ENCODE peak calls at places on chromosome 5, in four cellular contexts. V is adrenal gland, Z is body of pancreas, L is lower lobe of right lung. P is an unnamed sample. For H3K27me3, the result is how much of the 10 kb centered on the place peaks cover.

GRCh38 chr5:10133830-10134229 is 115.9 kb downstream of the ATPSCKMT start:
- DNase-seq in V (no peak), Z (no peak), L (no peak), P (no peak)

GRCh38 chr5:72511371-72512178 is 4.4 kb upstream of the ZNF366 start:
- DNase-seq in V (no peak), Z (no peak), L (no peak), P (no peak)

GRCh38 chr5:91401175-91401574 is 18.1 kb upstream of the ARRDC3 start:
- DNase-seq in V (no peak), Z (no peak), L (no peak), P (no peak)

GRCh38 chr5:133373121-133373870 is 239.0 kb downstream of the FSTL4 start:
- DNase-seq in V (no peak), Z (no peak), L (no peak), P (no peak)

GRCh38 chr5:103523319-103523718 is 39.3 kb downstream of the NUDT12 start:
- DNase-seq in V (no peak), Z (no peak), L (no peak), P (peak)

GRCh38 chr5:115472601-115473000 is 72.0 kb downstream of the FEM1C start:
- DNase-seq in V (no peak), Z (no peak), L (no peak), P (no peak)

GRCh38 chr5:155624597-155625241 is 611.2 kb downstream of the KIF4B start:
- DNase-seq in V (no peak), Z (no peak), L (no peak), P (no peak)

GRCh38 chr5:91168859-91169258 is 214.3 kb downstream of the ARRDC3 start:
- DNase-seq in V (no peak), Z (no peak), L (no peak), P (no peak)

GRCh38 chr5:81856948-81857928 is 106.3 kb upstream of the SSBP2 start:
- DNase-seq in V (peak), Z (peak), L (peak), P (no peak)

GRCh38 chr5:124658867-124659557 is 87.4 kb downstream of the ZNF608 start:
- DNase-seq in V (no peak), Z (no peak), L (no peak), P (no peak)

GRCh38 chr5:157511656-157512644 is 51.9 kb downstream of the NIPAL4 start:
- DNase-seq in V (peak), Z (peak), L (peak), P (no peak)

GRCh38 chr5:15304066-15304731 is 195.8 kb upstream of the FBXL7 start:
- DNase-seq in V (no peak), Z (no peak), L (no peak), P (no peak)

GRCh38 chr5:6730407-6730806 is 17.2 kb downstream of the TENT4A start:
- DNase-seq in V (peak), Z (no peak), L (no peak), P (no peak)

GRCh38 chr5:173201636-173202265 is 33.3 kb downstream of the NKX2-5 start:
- DNase-seq in V (peak), Z (no peak), L (no peak), P (no peak)

GRCh38 chr5:106966686-106967315 is 703.9 kb downstream of the EFNA5 start:
- DNase-seq in V (no peak), Z (no peak), L (no peak), P (no peak)

GRCh38 chr5:116137544-116138378 is 52.9 kb downstream of the COMMD10 start:
- DNase-seq in V (no peak), Z (no peak), L (no peak), P (no peak)

GRCh38 chr5:137462816-137463520 is 36.2 kb downstream of the SPOCK1 start:
- DNase-seq in V (no peak), Z (no peak), L (no peak), P (no peak)

GRCh38 chr5:149400304-149400703 is 21.2 kb upstream of the IL17B start:
- DNase-seq in V (no peak), Z (no peak), L (no peak), P (peak)

GRCh38 chr5:124411089-124411488 is 335.4 kb downstream of the ZNF608 start:
- DNase-seq in V (no peak), Z (no peak), L (no peak), P (no peak)

GRCh38 chr5:134451618-134452505 is 40.2 kb upstream of the CDKN2AIPNL start:
- DNase-seq in V (peak), Z (peak), L (no peak), P (no peak)

GRCh38 chr5:109454726-109455505 is 45.1 kb upstream of the PJA2 start:
- DNase-seq in V (no peak), Z (no peak), L (no peak), P (no peak)

GRCh38 chr5:76642390-76643040 is 19.3 kb upstream of the F2RL2 start:
- DNase-seq in V (no peak), Z (no peak), L (no peak), P (no peak)

GRCh38 chr5:178547052-178547666 is 43.0 kb downstream of the COL23A1 start:
- DNase-seq in V (no peak), Z (no peak), L (no peak), P (no peak)

GRCh38 chr5:137735531-137736284 is at the start of gene KLHL3:
- DNase-seq in V (peak), Z (peak), L (peak), P (peak)

GRCh38 chr5:87122171-87122977 is 145.3 kb upstream of the RASA1 start:
- DNase-seq in V (no peak), Z (no peak), L (no peak), P (no peak)

GRCh38 chr5:9058666-9059065 is 487.2 kb downstream of the SEMA5A start:
- DNase-seq in V (no peak), Z (no peak), L (no peak), P (no peak)

GRCh38 chr5:9624196-9624947 is 5.8 kb downstream of the TAS2R1 start:
- DNase-seq in V (no peak), Z (no peak), L (no peak), P (peak)

GRCh38 chr5:122774861-122775712 is at the start of gene SNX2:
- DNase-seq in V (peak), Z (peak), L (peak), P (peak)

GRCh38 chr5:124902097-124902821 is 155.8 kb upstream of the ZNF608 start:
- DNase-seq in V (no peak), Z (peak), L (no peak), P (no peak)

GRCh38 chr5:171984748-171985419 is 21.6 kb downstream of the FBXW11 start:
- DNase-seq in V (no peak), Z (no peak), L (no peak), P (no peak)

GRCh38 chr5:77644443-77645157 is 6.1 kb upstream of the OTP start:
- DNase-seq in V (no peak), Z (no peak), L (no peak), P (no peak)

GRCh38 chr5:175290379-175290778 is 153.6 kb downstream of the DRD1 start:
- DNase-seq in V (no peak), Z (no peak), L (no peak), P (no peak)

GRCh38 chr5:141783599-141784296 is 94.5 kb downstream of the PCDH1 start:
- DNase-seq in V (no peak), Z (no peak), L (no peak), P (peak)

GRCh38 chr5:54519083-54519541 is 1.6 kb downstream of the SNX18 start:
- DNase-seq in V (no peak), Z (no peak), L (peak), P (no peak)

GRCh38 chr5:83090169-83090568 is 12.8 kb downstream of the XRCC4 start:
- DNase-seq in V (no peak), Z (no peak), L (no peak), P (no peak)

GRCh38 chr5:78496373-78496772 is 136.0 kb downstream of the SCAMP1 start:
- DNase-seq in V (no peak), Z (no peak), L (no peak), P (no peak)

GRCh38 chr5:149794338-149795023 is 64.4 kb downstream of the PPARGC1B start:
- DNase-seq in V (no peak), Z (no peak), L (no peak), P (no peak)

GRCh38 chr5:157187046-157187754 is 6.6 kb downstream of the ITK start:
- DNase-seq in V (no peak), Z (no peak), L (no peak), P (no peak)

DNA sequence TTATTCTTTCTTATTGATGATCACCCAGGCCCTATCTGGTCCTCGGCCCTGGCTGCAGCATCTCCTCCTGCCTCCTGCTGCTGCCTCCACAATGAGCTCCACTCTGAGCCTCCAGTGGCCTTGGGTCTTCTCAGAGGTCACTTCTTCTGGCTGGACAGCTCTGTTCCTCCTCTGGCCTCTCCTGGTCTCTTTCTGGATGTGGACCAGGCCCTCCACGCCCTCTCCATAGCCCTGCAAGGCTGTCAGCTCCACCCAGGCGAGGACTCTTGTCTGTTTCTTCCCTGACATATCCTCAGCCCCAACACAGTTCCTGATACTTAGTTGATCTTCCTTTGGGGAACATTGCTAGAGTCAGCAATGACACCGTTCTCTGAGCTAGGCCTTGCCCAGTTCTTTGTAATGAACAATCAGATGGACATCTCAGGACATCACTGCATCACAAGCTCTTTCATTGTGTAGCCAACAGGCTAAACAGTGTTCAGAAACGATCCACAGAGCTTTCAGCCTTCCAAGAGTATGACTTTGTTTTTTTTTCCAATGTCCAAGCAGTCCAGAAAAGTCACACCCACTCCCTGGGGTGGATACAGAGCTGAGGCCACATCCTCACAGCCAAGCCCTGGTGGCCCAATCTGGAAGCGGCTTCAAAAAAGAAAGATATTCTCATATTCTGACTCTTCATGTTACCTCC is 62.5 kb upstream of the DNAH5 start:
- DNase-seq in V (no peak), Z (no peak), L (no peak), P (no peak)
- TF ChIP-seq CTCF in V (no peak), Z (no peak), L (no peak), P (no peak)

DNA sequence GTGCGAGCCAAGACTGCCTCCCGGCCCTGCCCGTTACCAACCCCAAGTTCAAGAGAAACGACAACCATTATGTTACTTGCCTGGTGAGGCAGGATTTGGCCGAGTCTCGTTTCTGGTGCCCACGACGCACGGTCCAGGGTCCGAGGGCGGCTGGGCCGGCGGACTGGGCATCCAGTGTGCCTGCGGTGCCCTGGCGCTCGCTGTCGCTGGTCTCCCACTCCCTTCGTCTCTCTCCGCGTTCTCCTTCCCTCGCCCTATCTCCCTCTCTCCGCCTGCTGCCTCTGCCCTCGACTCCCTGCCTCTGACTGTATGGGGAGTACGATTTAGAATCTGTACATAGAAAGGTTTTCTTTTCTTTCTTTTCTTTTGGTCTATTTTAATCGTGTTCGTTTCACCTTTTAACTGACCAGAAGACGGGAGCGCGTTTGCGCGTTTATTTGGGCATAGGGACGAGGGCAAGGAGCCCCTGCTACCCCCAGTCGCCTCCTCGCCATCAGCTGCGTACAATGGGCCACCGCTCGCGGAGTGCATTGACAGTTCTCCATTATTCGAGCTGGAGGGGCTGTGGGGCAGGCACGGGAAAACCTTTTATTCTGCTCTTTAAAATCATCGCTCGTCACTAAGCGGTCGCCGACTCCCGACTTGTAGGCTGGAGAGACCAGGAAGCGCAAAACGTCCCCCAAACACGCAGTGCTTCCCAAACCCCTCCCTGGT is 475 bp downstream of the NR2F1-AS1 start:
- DNase-seq in V (no peak), Z (no peak), L (peak), P (no peak)
- H3K27me3 ChIP-seq in V (under half), Z (under half), L (half or more), P (under half)

DNA sequence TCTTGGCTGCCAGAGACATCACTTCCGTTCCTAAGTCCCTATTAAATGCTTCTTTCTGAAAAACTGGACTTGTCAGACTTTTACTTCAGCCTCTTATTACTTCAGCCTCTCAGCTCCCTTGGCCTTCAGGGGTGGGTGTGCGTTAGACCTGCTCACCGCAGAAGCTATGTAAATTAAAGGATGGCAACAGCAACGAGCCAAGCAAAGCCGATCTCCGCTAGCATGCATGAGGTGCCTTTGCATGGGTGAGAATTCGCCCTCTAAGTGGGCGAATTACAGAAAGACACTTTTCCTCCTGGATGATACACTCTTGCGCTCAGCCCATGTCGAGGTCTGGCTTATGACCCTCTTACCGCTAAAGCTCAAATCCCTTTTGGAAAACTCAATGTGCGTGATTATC is 10.9 kb upstream of the IL3 start:
- DNase-seq in V (no peak), Z (no peak), L (no peak), P (no peak)
- TF ChIP-seq CTCF in V (no peak), Z (no peak), L (no peak), P (no peak)

DNA sequence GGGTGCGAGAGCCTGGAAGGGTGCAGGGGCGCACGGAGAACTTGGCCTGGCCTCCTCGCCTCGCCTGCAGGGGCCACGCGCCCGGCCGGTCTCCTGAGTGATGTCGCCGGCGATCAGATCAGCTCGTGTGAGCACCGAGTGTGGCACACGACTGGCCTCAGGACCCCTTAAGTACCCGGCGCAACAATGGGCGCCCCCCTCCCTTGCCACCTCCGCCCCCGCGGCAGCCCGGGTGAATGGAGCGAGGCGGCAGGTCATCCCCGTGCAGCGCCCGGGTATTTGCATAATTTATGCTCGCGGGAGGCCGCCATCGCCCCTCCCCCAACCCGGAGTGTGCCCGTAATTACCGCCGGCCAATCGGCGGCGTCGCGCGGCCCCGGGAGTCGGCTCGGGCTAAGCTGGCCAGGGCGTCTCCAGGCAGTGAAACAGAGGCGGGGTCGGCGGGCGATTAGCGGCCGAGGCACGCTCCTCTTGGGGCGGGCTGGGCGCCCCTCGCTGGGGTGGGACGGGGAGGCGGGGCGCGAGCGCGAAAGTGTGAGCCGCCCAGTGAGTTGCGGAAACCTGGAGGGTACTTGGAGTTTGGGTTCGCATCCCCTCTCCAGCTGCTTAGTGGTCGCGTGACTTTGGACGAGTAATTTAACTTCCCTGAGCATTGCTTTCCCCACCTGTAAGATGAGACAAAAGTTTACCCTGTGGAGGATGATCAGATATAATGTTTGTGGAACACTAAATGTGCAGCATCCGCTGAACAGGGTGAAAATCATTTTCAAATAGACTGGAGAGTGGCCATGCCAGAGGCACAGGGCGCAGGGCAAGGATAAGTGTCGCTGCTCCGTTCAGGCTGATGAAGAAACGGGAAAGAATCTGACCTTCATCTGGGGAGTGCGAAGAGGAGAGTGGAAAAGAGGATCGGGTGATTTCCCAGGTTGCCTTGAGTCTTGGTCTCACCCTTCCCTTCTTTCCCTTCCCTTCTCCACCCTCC is at the start of gene NEUROG1:
- DNase-seq in V (no peak), Z (no peak), L (no peak), P (no peak)
- H3K27me3 ChIP-seq in V (half or more), Z (under half), L (half or more), P (under half)

GRCh38 chr5:135964670-135965320 is 10.0 kb upstream of the LECT2 start:
- DNase-seq in V (no peak), Z (no peak), L (no peak), P (no peak)
- TF ChIP-seq CTCF in V (no peak), Z (no peak), L (no peak), P (no peak)

GRCh38 chr5:96013254-96013653 is 51.6 kb upstream of the ELL2 start:
- DNase-seq in V (no peak), Z (no peak), L (no peak), P (no peak)
- H3K27me3 ChIP-seq in V (under half), Z (under half), L (under half), P (under half)